ENCODE peak calls at places on chromosomes 5 and 9, in ten cellular contexts. M, V, O, B, G, C, T, W, I and D are unnamed samples. For H3K4me1, the result is how much of the 10 kb centered on the place peaks cover.

GRCh38 chr9:21931428-21931827 is 62.8 kb downstream of the CDKN2A start:
- DNase-seq in W (no peak), T (no peak), C (no peak), I (no peak), B (no peak), G (no peak), O (no peak), M (no peak), V (no peak), D (no peak)

GRCh38 chr9:3960661-3961144 is 339.2 kb downstream of the GLIS3 start:
- DNase-seq in T (no peak), C (no peak), O (no peak), M (no peak), I (no peak), G (no peak), V (no peak), B (no peak), W (no peak), D (no peak)

GRCh38 chr9:99387416-99387815 is 165.3 kb downstream of the SEC61B start:
- DNase-seq in G (no peak), T (no peak), M (no peak), W (no peak), C (no peak), B (no peak), O (no peak), V (no peak), I (no peak), D (no peak)

GRCh38 chr5:168714046-168714445 is 134.9 kb upstream of the PANK3 start:
- DNase-seq in W (no peak), T (no peak), G (no peak), O (no peak), M (no peak), B (no peak), C (no peak), V (no peak), I (no peak), D (no peak)

GRCh38 chr5:58739051-58739450 is 156.2 kb downstream of the RAB3C start:
- DNase-seq in M (no peak), B (no peak), I (no peak), C (no peak), W (no peak), O (no peak), G (no peak), T (no peak), V (no peak), D (no peak)

GRCh38 chr5:58871648-58872242 is 288.9 kb downstream of the RAB3C start:
- DNase-seq in I (no peak), B (no peak), C (no peak), O (no peak), W (no peak), M (no peak), V (no peak), G (no peak), T (no peak), D (peak)

GRCh38 chr9:83955985-83956287 is 24.1 kb downstream of the HNRNPK start:
- DNase-seq in T (no peak), O (peak), V (no peak), M (no peak), W (no peak), B (no peak), I (no peak), G (no peak), C (no peak), D (peak)

GRCh38 chr5:135140805-135141204 is 106.8 kb upstream of the PITX1 start:
- DNase-seq in O (no peak), I (peak), W (no peak), B (no peak), V (peak), M (no peak), C (no peak), T (no peak), G (no peak), D (no peak)

GRCh38 chr9:113220467-113221002 is 542 bp downstream of the FKBP15 start:
- DNase-seq in B (no peak), I (no peak), C (no peak), T (no peak), V (no peak), W (no peak), O (no peak), M (no peak), G (no peak), D (no peak)

GRCh38 chr9:136441191-136441680 is 1.6 kb upstream of the INPP5E start:
- DNase-seq in W (no peak), I (no peak), B (no peak), O (no peak), C (no peak), G (no peak), T (no peak), M (no peak), V (no peak), D (no peak)

GRCh38 chr5:119313207-119313606 is 42.6 kb upstream of the TNFAIP8 start:
- DNase-seq in T (no peak), G (no peak), M (no peak), W (no peak), V (no peak), C (no peak), I (no peak), O (no peak), B (no peak), D (no peak)

GRCh38 chr5:38809388-38810359 is 36.1 kb upstream of the OSMR start:
- DNase-seq in I (peak), V (peak), C (no peak), M (peak), T (peak), B (no peak), G (peak), O (peak), W (peak), D (peak)

GRCh38 chr5:123125953-123126352 is 36.9 kb downstream of the PRDM6 start:
- DNase-seq in B (no peak), O (no peak), I (no peak), G (no peak), W (no peak), T (no peak), V (no peak), C (no peak), M (no peak), D (no peak)

GRCh38 chr9:99299214-99300102 is 77.4 kb downstream of the SEC61B start:
- DNase-seq in O (no peak), V (no peak), C (no peak), M (no peak), T (no peak), B (no peak), I (no peak), W (no peak), G (no peak), D (no peak)

GRCh38 chr5:165029471-165029870 is 1524.1 kb downstream of the MAT2B start:
- DNase-seq in V (peak), M (peak), W (no peak), G (no peak), B (no peak), I (peak), T (no peak), C (no peak), O (no peak), D (peak)

GRCh38 chr5:180414176-180414575 is 61.0 kb upstream of the GFPT2 start:
- DNase-seq in W (no peak), G (no peak), V (no peak), B (no peak), C (no peak), T (no peak), I (no peak), M (no peak), O (no peak), D (no peak)

GRCh38 chr9:86735772-86736458 is 211.4 kb downstream of the GAS1 start:
- DNase-seq in C (no peak), M (no peak), T (no peak), O (no peak), B (no peak), V (no peak), G (no peak), I (no peak), W (no peak), D (no peak)

GRCh38 chr9:23771746-23772145 is 54.3 kb downstream of the ELAVL2 start:
- DNase-seq in G (no peak), O (no peak), M (no peak), V (no peak), I (no peak), C (no peak), W (no peak), T (no peak), B (no peak), D (no peak)

GRCh38 chr5:54807421-54807820 is 178.0 kb downstream of the ESM1 start:
- DNase-seq in C (no peak), O (no peak), B (no peak), G (no peak), M (no peak), I (no peak), V (no peak), T (no peak), W (no peak), D (no peak)

GRCh38 chr9:131291795-131292315 is 2.3 kb downstream of the PLPP7 start:
- DNase-seq in B (no peak), T (no peak), M (no peak), V (no peak), W (no peak), O (no peak), C (no peak), G (no peak), I (no peak), D (no peak)
- H3K4me1 ChIP-seq in B (under half), T (under half), M (under half), V (under half), W (under half), O (under half), C (under half), G (under half), I (under half), D (under half)

GRCh38 chr5:124652892-124653441 is 93.5 kb downstream of the ZNF608 start:
- DNase-seq in W (no peak), I (no peak), O (no peak), M (no peak), V (no peak), C (no peak), B (no peak), T (no peak), G (no peak), D (no peak)
- H3K4me1 ChIP-seq in W (half or more), I (under half), O (under half), M (half or more), V (under half), C (under half), B (under half), T (under half), G (under half), D (under half)

GRCh38 chr9:121684381-121685145 is 33.1 kb downstream of the DAB2IP start:
- DNase-seq in B (no peak), C (no peak), I (peak), T (peak), O (no peak), G (no peak), W (peak), V (peak), M (peak), D (peak)
- H3K4me1 ChIP-seq in B (under half), C (under half), I (under half), T (under half), O (under half), G (under half), W (under half), V (under half), M (under half), D (under half)

GRCh38 chr9:127541865-127542264 is 70.2 kb upstream of the STXBP1 start:
- DNase-seq in M (peak), O (no peak), B (no peak), T (no peak), I (no peak), W (no peak), G (peak), C (no peak), V (peak), D (no peak)
- H3K4me1 ChIP-seq in M (half or more), O (under half), B (under half), T (half or more), I (half or more), W (half or more), G (half or more), C (under half), V (half or more), D (half or more)

GRCh38 chr5:90557391-90557790 is 1.2 kb upstream of the ADGRV1 start:
- DNase-seq in V (no peak), M (no peak), W (no peak), T (no peak), O (no peak), G (no peak), C (no peak), I (no peak), B (no peak), D (no peak)
- H3K4me1 ChIP-seq in V (under half), M (under half), W (under half), T (under half), O (under half), G (under half), C (under half), I (under half), B (under half), D (under half)

DNA sequence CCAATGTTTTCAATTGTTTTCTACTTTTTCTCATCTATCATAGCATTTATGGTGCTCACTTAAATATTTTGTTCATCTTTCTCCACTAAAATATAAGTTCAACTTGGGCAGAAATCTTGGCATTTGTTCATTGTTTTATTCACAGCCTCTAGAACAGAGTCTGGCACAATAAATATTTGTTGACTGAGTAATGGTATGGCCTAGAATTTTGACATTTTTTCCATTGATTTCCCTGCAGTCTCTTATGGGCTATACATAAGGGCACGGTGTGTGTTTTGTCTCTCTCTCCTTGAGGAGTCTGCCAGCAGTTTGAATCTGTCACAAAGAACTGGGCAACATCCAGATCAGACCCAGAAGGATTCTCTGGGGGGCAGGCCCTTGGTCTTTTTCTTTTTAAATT is 379.7 kb downstream of the TMEM38B start:
- DNase-seq in C (no peak), M (no peak), O (no peak), W (no peak), I (no peak), B (no peak), G (no peak), V (no peak), T (no peak), D (no peak)
- H3K4me1 ChIP-seq in C (under half), M (under half), O (under half), W (under half), I (under half), B (under half), G (under half), V (under half), T (under half), D (under half)

GRCh38 chr5:145014109-145014508 is 821.0 kb downstream of the PRELID2 start:
- DNase-seq in C (no peak), I (no peak), M (no peak), T (no peak), V (no peak), B (no peak), W (no peak), O (no peak), G (no peak), D (no peak)
- H3K4me1 ChIP-seq in C (under half), I (under half), M (under half), T (under half), V (under half), B (under half), W (under half), O (under half), G (under half), D (under half)

GRCh38 chr5:75484605-75485004 is 26.8 kb downstream of the CERT1 start:
- DNase-seq in O (no peak), T (no peak), V (no peak), B (no peak), G (no peak), M (no peak), W (no peak), I (no peak), C (no peak), D (no peak)
- H3K4me1 ChIP-seq in O (under half), T (under half), V (under half), B (under half), G (under half), M (under half), W (under half), I (under half), C (under half), D (under half)